ENCODE peak calls at places on chromosomes 5 and 9, in five cellular contexts. R is PC-3, D is AG10803, L is HFF-Myc, A is suprapubic skin. E is an unnamed sample.

GRCh38 chr5:166529200-166529599 is 1762.2 kb upstream of the WWC1 start:
- DNase-seq in R (no peak), D (no peak), L (no peak), A (no peak), E (no peak)

GRCh38 chr5:21862986-21863385 is 990.2 kb downstream of the CDH12 start:
- DNase-seq in R (no peak), D (no peak), L (no peak), A (no peak), E (no peak)

GRCh38 chr5:88664630-88665029 is 218.4 kb downstream of the MEF2C start:
- DNase-seq in R (no peak), D (no peak), L (no peak), A (no peak), E (no peak)

GRCh38 chr5:171795381-171795780 is 9.8 kb downstream of the SMIM23 start:
- DNase-seq in R (no peak), D (no peak), L (no peak), A (no peak), E (no peak)

GRCh38 chr5:124365491-124365890 is 380.9 kb downstream of the ZNF608 start:
- DNase-seq in R (no peak), D (no peak), L (no peak), A (no peak), E (no peak)

GRCh38 chr9:131727795-131728545 is 11.9 kb downstream of the RAPGEF1 start:
- DNase-seq in R (no peak), D (no peak), L (no peak), A (no peak), E (no peak)

GRCh38 chr5:157670662-157671591 is at the start of gene C5orf52:
- DNase-seq in R (peak), D (peak), L (no peak), A (peak), E (no peak)

GRCh38 chr9:130215341-130216119 is 43.3 kb downstream of the NCS1 start:
- DNase-seq in R (no peak), D (peak), L (no peak), A (peak), E (no peak)

GRCh38 chr9:101498323-101498722 is 35.3 kb upstream of the RNF20 start:
- DNase-seq in R (no peak), D (no peak), L (no peak), A (no peak), E (no peak)

GRCh38 chr9:5515261-5515650 is 4.9 kb downstream of the PDCD1LG2 start:
- DNase-seq in R (no peak), D (no peak), L (no peak), A (no peak), E (no peak)

GRCh38 chr9:2955616-2956015 is 111.7 kb upstream of the PUM3 start:
- DNase-seq in R (no peak), D (no peak), L (no peak), A (no peak), E (no peak)

GRCh38 chr9:116726606-116727005 is 39.5 kb downstream of the TRIM32 start:
- DNase-seq in R (no peak), D (no peak), L (no peak), A (no peak), E (no peak)

GRCh38 chr9:135505406-135506187 is 5.1 kb downstream of the MRPS2 start:
- DNase-seq in R (no peak), D (no peak), L (no peak), A (peak), E (no peak)

GRCh38 chr9:137602661-137603060 is 2.8 kb upstream of the ARRDC1 start:
- DNase-seq in R (no peak), D (no peak), L (no peak), A (no peak), E (no peak)

GRCh38 chr5:169895876-169896275 is 84.4 kb downstream of the INSYN2B start:
- DNase-seq in R (no peak), D (peak), L (no peak), A (no peak), E (no peak)

GRCh38 chr5:114316167-114316566 is 45.7 kb upstream of the KCNN2 start:
- DNase-seq in R (no peak), D (no peak), L (no peak), A (no peak), E (no peak)

GRCh38 chr5:134554319-134555222 is 29.1 kb downstream of the JADE2 start:
- DNase-seq in R (peak), D (peak), L (peak), A (no peak), E (peak)

GRCh38 chr9:85200726-85201402 is 531.3 kb downstream of the NTRK2 start:
- DNase-seq in R (peak), D (peak), L (no peak), A (no peak), E (no peak)

GRCh38 chr5:135372654-135373381 is 26.2 kb downstream of the MACROH2A1 start:
- DNase-seq in R (no peak), D (no peak), L (no peak), A (peak), E (no peak)

GRCh38 chr9:108083160-108083559 is 593.6 kb upstream of the KLF4 start:
- DNase-seq in R (no peak), D (no peak), L (no peak), A (no peak), E (no peak)

GRCh38 chr5:31285025-31285424 is 91.5 kb downstream of the CDH6 start:
- DNase-seq in R (no peak), D (peak), L (no peak), A (no peak), E (no peak)

GRCh38 chr5:142324377-142324870 is 397 bp downstream of the SPRY4 start:
- DNase-seq in R (no peak), D (no peak), L (no peak), A (peak), E (no peak)

GRCh38 chr9:13113201-13113600 is 166.3 kb downstream of the MPDZ start:
- DNase-seq in R (peak), D (peak), L (peak), A (no peak), E (no peak)

GRCh38 chr5:143085319-143085917 is 315.2 kb downstream of the ARHGAP26 start:
- DNase-seq in R (no peak), D (no peak), L (no peak), A (no peak), E (no peak)

GRCh38 chr5:179182601-179183000 is 122.4 kb downstream of the ZNF354C start:
- DNase-seq in R (no peak), D (no peak), L (no peak), A (no peak), E (no peak)

GRCh38 chr9:120735415-120736126 is 21.3 kb upstream of the MEGF9 start:
- DNase-seq in R (no peak), D (peak), L (no peak), A (no peak), E (peak)

GRCh38 chr9:76916231-76916630 is 10.3 kb upstream of the PRUNE2 start:
- DNase-seq in R (peak), D (no peak), L (no peak), A (no peak), E (no peak)

GRCh38 chr9:111036068-111036789 is 2.0 kb downstream of the LPAR1 start:
- DNase-seq in R (peak), D (peak), L (no peak), A (peak), E (no peak)
- TF ChIP-seq CTCF in R (peak), D (peak), L (peak), A (peak), E (peak)

GRCh38 chr5:963673-964531 is 44.7 kb upstream of the NKD2 start:
- DNase-seq in R (no peak), D (peak), L (peak), A (no peak), E (peak)
- H3K4me3 ChIP-seq in R (no peak), D (peak), L (peak), A (no peak), E (no peak)

GRCh38 chr5:22889714-22890113 is 36.6 kb upstream of the CDH12 start:
- DNase-seq in R (peak), D (no peak), L (no peak), A (no peak), E (no peak)
- TF ChIP-seq CTCF in R (peak), D (no peak), L (no peak), A (no peak), E (no peak)

GRCh38 chr5:180809403-180810209 is 7.0 kb upstream of the MGAT1 start:
- DNase-seq in R (peak), D (peak), L (peak), A (peak), E (no peak)

GRCh38 chr5:180810210-180811011 is 7.8 kb upstream of the MGAT1 start:
- DNase-seq in R (peak), D (peak), L (peak), A (peak), E (no peak)

GRCh38 chr5:180807654-180808414 is 5.2 kb upstream of the MGAT1 start:
- DNase-seq in R (no peak), D (peak), L (no peak), A (no peak), E (no peak)

GRCh38 chr5:180806351-180807011 is 3.9 kb upstream of the MGAT1 start:
- DNase-seq in R (no peak), D (no peak), L (no peak), A (no peak), E (no peak)

GRCh38 chr5:180808461-180809000 is 5.9 kb upstream of the MGAT1 start:
- DNase-seq in R (no peak), D (no peak), L (no peak), A (no peak), E (no peak)
- H3K4me3 ChIP-seq in R (peak), D (peak), L (peak), A (peak), E (peak)

GRCh38 chr5:1053391-1054017 is 44.9 kb downstream of the NKD2 start:
- DNase-seq in R (no peak), D (peak), L (no peak), A (no peak), E (no peak)

GRCh38 chr5:1052076-1052475 is 43.5 kb downstream of the NKD2 start:
- DNase-seq in R (no peak), D (no peak), L (no peak), A (no peak), E (no peak)

GRCh38 chr5:1054018-1054798 is 45.6 kb downstream of the NKD2 start:
- DNase-seq in R (no peak), D (no peak), L (no peak), A (no peak), E (no peak)

GRCh38 chr5:1051366-1051720 is 42.7 kb downstream of the NKD2 start:
- DNase-seq in R (no peak), D (no peak), L (no peak), A (no peak), E (no peak)

DNA sequence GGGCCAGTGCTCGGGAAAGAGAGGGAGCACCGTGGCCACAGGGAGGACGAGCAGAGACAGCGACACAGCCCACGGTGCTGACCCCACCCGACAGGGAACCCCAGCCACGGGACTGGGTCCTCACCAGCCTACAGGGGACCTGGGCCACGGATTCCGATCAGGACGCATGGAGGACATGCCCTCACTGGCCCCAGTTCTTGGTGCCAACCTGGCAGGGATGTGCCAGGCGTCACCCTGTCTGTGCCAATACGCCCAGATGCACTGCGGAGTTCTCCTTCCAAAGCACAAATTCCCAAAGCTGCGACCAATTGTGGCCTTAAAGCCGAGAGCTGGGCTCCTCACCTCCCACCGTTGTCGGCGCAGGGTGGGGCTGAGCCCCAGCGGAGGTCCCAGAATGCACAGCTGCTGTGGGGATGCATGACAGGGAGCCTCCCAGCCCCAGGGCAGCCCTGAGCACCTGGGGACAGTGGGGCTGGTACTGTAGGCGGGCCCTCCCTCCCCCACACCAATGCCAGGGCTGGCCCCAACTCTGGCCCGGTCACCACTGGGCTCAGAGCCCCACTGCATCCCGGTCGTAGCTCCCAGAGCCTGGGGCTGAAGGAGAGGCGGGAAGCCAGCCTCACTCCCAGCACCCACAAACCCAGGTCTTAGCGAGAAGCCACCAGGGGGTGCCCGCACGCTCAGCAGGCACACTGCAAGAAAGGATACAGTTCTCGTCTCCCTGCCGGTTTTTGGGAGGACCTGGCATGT is 44.2 kb downstream of the NKD2 start:
- DNase-seq in R (no peak), D (peak), L (no peak), A (no peak), E (no peak)
- TF ChIP-seq CTCF in R (peak), D (peak), L (no peak), A (peak), E (peak)

GRCh38 chr9:97310023-97310422 is 2.6 kb downstream of the CCDC180 start:
- DNase-seq in R (no peak), D (no peak), L (no peak), A (no peak), E (no peak)

GRCh38 chr9:97309260-97309659 is 1.8 kb downstream of the CCDC180 start:
- DNase-seq in R (no peak), D (no peak), L (no peak), A (no peak), E (no peak)

GRCh38 chr9:97305501-97306298 is 1.8 kb upstream of the CCDC180 start:
- DNase-seq in R (no peak), D (no peak), L (no peak), A (no peak), E (no peak)

GRCh38 chr9:97307091-97307490 is 368 bp upstream of the CCDC180 start:
- DNase-seq in R (no peak), D (peak), L (peak), A (no peak), E (no peak)

GRCh38 chr9:97307500-97308163 is at the start of gene CCDC180:
- DNase-seq in R (no peak), D (peak), L (no peak), A (no peak), E (no peak)
- H3K4me3 ChIP-seq in R (no peak), D (peak), L (peak), A (peak), E (peak)

DNA sequence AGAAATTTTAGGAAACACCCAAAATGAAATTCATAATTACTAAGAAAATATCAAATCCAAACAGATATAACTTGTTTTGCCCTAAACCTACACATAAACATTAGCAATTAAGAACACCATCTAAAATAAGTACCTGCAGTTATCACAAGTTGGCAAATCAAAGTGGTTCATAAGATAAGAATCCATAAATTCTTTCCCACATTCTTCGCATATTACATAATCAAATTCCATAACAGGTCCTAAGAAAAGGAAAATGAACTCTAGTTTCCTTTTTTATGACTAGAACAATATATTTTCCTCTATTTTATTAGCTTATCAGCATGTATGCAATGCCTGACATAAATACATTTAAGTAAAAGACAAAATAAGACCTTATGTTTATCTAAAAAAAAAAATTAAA is 7.7 kb downstream of the XPA start:
- DNase-seq in R (peak), D (peak), L (no peak), A (no peak), E (no peak)
- TF ChIP-seq CTCF in R (no peak), D (no peak), L (no peak), A (no peak), E (no peak)

DNA sequence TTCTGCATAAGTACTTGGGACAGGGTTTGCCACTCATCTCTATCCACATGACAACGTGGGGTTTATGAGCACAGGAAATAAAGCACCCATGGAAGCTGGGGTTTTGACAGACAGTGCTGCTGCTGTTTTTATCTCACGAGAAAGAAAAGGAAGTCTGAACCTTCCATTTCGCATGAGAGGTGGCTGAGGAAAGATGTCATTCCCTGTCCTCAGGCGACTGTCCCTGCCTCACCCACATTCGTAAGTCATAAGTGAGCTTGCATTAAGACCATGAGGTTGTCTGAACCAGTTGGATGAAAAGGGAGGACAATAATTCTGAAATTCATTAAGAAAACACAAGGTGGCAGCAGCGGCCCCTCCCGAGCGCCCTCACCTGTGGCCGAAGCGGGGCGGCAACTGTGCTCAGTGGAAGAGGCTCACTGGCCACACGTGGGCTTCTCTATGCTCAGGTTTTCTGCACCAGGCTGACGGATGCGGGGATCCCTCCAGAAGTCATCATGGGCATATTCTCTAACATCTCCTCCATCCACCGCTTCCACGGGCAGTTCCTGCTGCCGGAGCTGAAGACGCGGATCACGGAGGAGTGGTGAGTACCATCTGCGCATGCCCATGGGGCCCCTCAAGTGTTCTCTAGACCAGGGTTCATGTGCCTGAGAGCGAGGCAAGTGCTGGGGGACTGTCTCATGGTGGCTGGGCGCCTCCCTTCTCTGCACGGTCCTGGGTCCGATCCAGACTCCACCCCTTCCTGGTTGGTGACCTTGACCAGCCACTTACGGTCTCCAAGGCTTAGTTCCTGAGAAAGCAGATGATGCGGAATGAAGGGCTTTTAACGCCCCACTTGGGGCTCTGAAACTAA is 54.7 kb upstream of the SUSD3 start:
- DNase-seq in R (peak), D (peak), L (no peak), A (no peak), E (no peak)
- H3K4me3 ChIP-seq in R (peak), D (no peak), L (no peak), A (peak), E (no peak)

E was measured in AG04449.